ENCODE peak calls at places on chromosomes 12 and 14, in seven cellular contexts. F is activated CD4-positive, alpha-beta T cell treated with anti-CD3 and anti-CD28 coated beads for 24 hours; I is T-helper 1 cell; T is SIG-M5; B is left ventricle myocardium superior; J is osteocyte; Y is activated naive CD4-positive, alpha-beta T cell. P is an unnamed sample.

GRCh38 chr12:107447336-107447735 is 238.3 kb upstream of the PWP1 start:
- DNase-seq in F (no peak), I (no peak), T (no peak), B (no peak), J (no peak), Y (no peak), P (no peak)

GRCh38 chr14:99422220-99423010 is 58.2 kb downstream of the SETD3 start:
- DNase-seq in F (no peak), I (no peak), T (no peak), B (no peak), J (no peak), Y (no peak), P (no peak)

GRCh38 chr14:71143391-71144290 is 236.4 kb downstream of the PCNX1 start:
- DNase-seq in F (no peak), I (no peak), T (no peak), B (no peak), J (no peak), Y (no peak), P (peak)

GRCh38 chr12:2769866-2770533 is 24.8 kb upstream of the FKBP4 start:
- DNase-seq in F (no peak), I (no peak), T (no peak), B (no peak), J (peak), Y (no peak), P (no peak)

GRCh38 chr14:23113346-23114119 is 5.5 kb downstream of the CEBPE start:
- DNase-seq in F (no peak), I (no peak), T (peak), B (no peak), J (no peak), Y (no peak), P (no peak)

GRCh38 chr12:51524386-51524901 is 66.6 kb upstream of the SCN8A start:
- DNase-seq in F (no peak), I (no peak), T (no peak), B (no peak), J (no peak), Y (no peak), P (no peak)

GRCh38 chr12:90027889-90028570 is 319.4 kb upstream of the ATP2B1 start:
- DNase-seq in F (no peak), I (no peak), T (no peak), B (no peak), J (no peak), Y (no peak), P (no peak)

GRCh38 chr14:72546359-72547035 is 347.4 kb downstream of the DPF3 start:
- DNase-seq in F (no peak), I (no peak), T (no peak), B (no peak), J (no peak), Y (no peak), P (no peak)

GRCh38 chr14:24436355-24437019 is 6.1 kb downstream of the SDR39U1 start:
- DNase-seq in F (no peak), I (peak), T (peak), B (no peak), J (no peak), Y (no peak), P (peak)

GRCh38 chr12:123617580-123617979 is 15.7 kb downstream of the DDX55 start:
- DNase-seq in F (no peak), I (no peak), T (no peak), B (no peak), J (no peak), Y (no peak), P (no peak)

GRCh38 chr12:16189849-16190248 is 87.6 kb downstream of the SLC15A5 start:
- DNase-seq in F (no peak), I (no peak), T (no peak), B (no peak), J (no peak), Y (no peak), P (no peak)

GRCh38 chr12:120121766-120122293 is 5.3 kb upstream of the RAB35 start:
- DNase-seq in F (no peak), I (no peak), T (no peak), B (no peak), J (no peak), Y (no peak), P (no peak)

GRCh38 chr12:130164931-130165330 is 2.7 kb downstream of the FZD10 start:
- DNase-seq in F (no peak), I (no peak), T (no peak), B (no peak), J (no peak), Y (no peak), P (no peak)

GRCh38 chr12:108193922-108194321 is 64.8 kb downstream of the WSCD2 start:
- DNase-seq in F (peak), I (no peak), T (no peak), B (no peak), J (no peak), Y (no peak), P (no peak)